ENCODE peak calls at places on chromosomes 11 and 22, in eight cellular contexts. U, C, P, E, X, Z, L and W are unnamed samples.

GRCh38 chr11:31865606-31866300 is 54.6 kb upstream of the PAX6 start:
- DNase-seq in U (no peak), C (no peak), P (no peak), E (no peak), X (no peak), Z (no peak), L (no peak), W (no peak)

GRCh38 chr22:19803736-19804267 is 43.2 kb downstream of the TBX1 start:
- DNase-seq in U (peak; percentile 60), C (no peak), P (no peak), E (no peak), X (peak; percentile 52), Z (no peak), L (no peak), W (no peak)

GRCh38 chr11:8638300-8638699 is 44.2 kb downstream of the TRIM66 start:
- DNase-seq in U (no peak), C (no peak), P (no peak), E (no peak), X (no peak), Z (no peak), L (no peak), W (no peak)

GRCh38 chr11:94737171-94737611 is 31.0 kb upstream of the AMOTL1 start:
- DNase-seq in U (no peak), C (no peak), P (no peak), E (no peak), X (no peak), Z (no peak), L (no peak), W (no peak)

GRCh38 chr22:40156001-40156516 is 21.7 kb upstream of the TNRC6B start:
- DNase-seq in U (no peak), C (peak; percentile 72), P (no peak), E (peak; percentile 57), X (no peak), Z (no peak), L (peak; percentile 81), W (no peak)

GRCh38 chr11:33017478-33017877 is 1.8 kb downstream of the DEPDC7 start:
- DNase-seq in U (no peak), C (no peak), P (no peak), E (no peak), X (no peak), Z (no peak), L (no peak), W (no peak)

GRCh38 chr11:110373061-110373702 is 56.6 kb upstream of the FDX1 start:
- DNase-seq in U (no peak), C (no peak), P (peak; percentile 92), E (no peak), X (no peak), Z (no peak), L (no peak), W (no peak)

GRCh38 chr11:77109236-77110019 is 6.8 kb downstream of the OMP start:
- DNase-seq in U (no peak), C (no peak), P (no peak), E (no peak), X (no peak), Z (no peak), L (no peak), W (no peak)

GRCh38 chr11:71485063-71485399 is 32.0 kb downstream of the NADSYN1 start:
- DNase-seq in U (no peak), C (no peak), P (no peak), E (no peak), X (no peak), Z (no peak), L (no peak), W (no peak)

GRCh38 chr22:28349114-28349513 is 330.5 kb downstream of the TTC28 start:
- DNase-seq in U (no peak), C (no peak), P (no peak), E (no peak), X (no peak), Z (no peak), L (no peak), W (no peak)

GRCh38 chr11:848380-848931 is 5.8 kb downstream of the TSPAN4 start:
- DNase-seq in U (no peak), C (no peak), P (no peak), E (peak; percentile 61), X (no peak), Z (no peak), L (peak; percentile 60), W (no peak)

GRCh38 chr11:69663326-69663725 is 11.8 kb downstream of the LTO1 start:
- DNase-seq in U (peak; percentile 20), C (no peak), P (no peak), E (no peak), X (no peak), Z (no peak), L (no peak), W (no peak)

GRCh38 chr22:19723165-19723989 is at the start of gene GP1BB:
- DNase-seq in U (no peak), C (no peak), P (no peak), E (peak; percentile 37), X (peak; percentile 90), Z (no peak), L (peak; percentile 68), W (no peak)

GRCh38 chr22:24827305-24827704 is 21.3 kb downstream of the SGSM1 start:
- DNase-seq in U (no peak), C (no peak), P (no peak), E (peak; percentile 79), X (peak; percentile 68), Z (no peak), L (peak; percentile 83), W (no peak)

GRCh38 chr11:9260182-9261146 is 4.7 kb downstream of the DENND5A start:
- DNase-seq in U (no peak), C (no peak), P (no peak), E (no peak), X (no peak), Z (no peak), L (peak; percentile 17), W (no peak)

GRCh38 chr11:125173556-125173955 is 9.0 kb downstream of the PKNOX2 start:
- DNase-seq in U (no peak), C (no peak), P (no peak), E (no peak), X (no peak), Z (no peak), L (no peak), W (no peak)

GRCh38 chr11:4416306-4416705 is 22.8 kb upstream of the TRIM21 start:
- DNase-seq in U (no peak), C (no peak), P (no peak), E (no peak), X (no peak), Z (no peak), L (no peak), W (no peak)

GRCh38 chr11:2190670-2191471 is 19.3 kb upstream of the TH start:
- DNase-seq in U (no peak), C (no peak), P (no peak), E (no peak), X (peak; percentile 65), Z (no peak), L (no peak), W (no peak)

GRCh38 chr11:86456075-86456939 is 81.6 kb downstream of the CCDC81 start:
- DNase-seq in U (peak; percentile 90), C (peak; percentile 87), P (peak; percentile 25), E (peak; percentile 87), X (no peak), Z (peak; percentile 77), L (peak; percentile 87), W (no peak)

GRCh38 chr11:34157163-34157562 is 51.7 kb downstream of the NAT10 start:
- DNase-seq in U (no peak), C (no peak), P (no peak), E (no peak), X (no peak), Z (no peak), L (no peak), W (no peak)
- H3K36me3 ChIP-seq in U (peaks cover 51% of the 10 kb centered on the region), C (no peaks in the 10 kb centered on the region), P (peaks cover 3% of the 10 kb centered on the region), E (no peaks in the 10 kb centered on the region), X (no peaks in the 10 kb centered on the region), Z (no peaks in the 10 kb centered on the region), L (peaks cover 46% of the 10 kb centered on the region), W (no peaks in the 10 kb centered on the region)

GRCh38 chr22:30424471-30425326 is 869 bp upstream of the MTFP1 start:
- DNase-seq in U (no peak), C (no peak), P (no peak), E (peak; percentile 23), X (no peak), Z (no peak), L (no peak), W (no peak)
- TF ChIP-seq CTCF in U (no peak), C (no peak), P (peak; percentile 15), E (peak; percentile 31), X (no peak), Z (no peak), L (no peak), W (no peak)

GRCh38 chr11:119092880-119093665 is 8.4 kb downstream of the HMBS start:
- DNase-seq in U (no peak), C (peak; percentile 67), P (no peak), E (no peak), X (no peak), Z (peak; percentile 41), L (peak; percentile 57), W (no peak)

GRCh38 chr11:119093666-119093950 is 8.0 kb downstream of the DPAGT1 start:
- DNase-seq in U (no peak), C (no peak), P (no peak), E (no peak), X (no peak), Z (no peak), L (no peak), W (no peak)

GRCh38 chr11:119095066-119095880 is 6.4 kb downstream of the DPAGT1 start:
- DNase-seq in U (peak; percentile 100), C (peak; percentile 100), P (peak; percentile 99), E (peak; percentile 99), X (peak; percentile 99), Z (peak; percentile 99), L (peak; percentile 99), W (peak; percentile 99)

GRCh38 chr11:119094816-119095065 is 6.9 kb downstream of the DPAGT1 start:
- DNase-seq in U (peak; percentile 89), C (peak; percentile 81), P (no peak), E (peak; percentile 88), X (peak; percentile 96), Z (peak; percentile 83), L (peak; percentile 88), W (no peak)

DNA sequence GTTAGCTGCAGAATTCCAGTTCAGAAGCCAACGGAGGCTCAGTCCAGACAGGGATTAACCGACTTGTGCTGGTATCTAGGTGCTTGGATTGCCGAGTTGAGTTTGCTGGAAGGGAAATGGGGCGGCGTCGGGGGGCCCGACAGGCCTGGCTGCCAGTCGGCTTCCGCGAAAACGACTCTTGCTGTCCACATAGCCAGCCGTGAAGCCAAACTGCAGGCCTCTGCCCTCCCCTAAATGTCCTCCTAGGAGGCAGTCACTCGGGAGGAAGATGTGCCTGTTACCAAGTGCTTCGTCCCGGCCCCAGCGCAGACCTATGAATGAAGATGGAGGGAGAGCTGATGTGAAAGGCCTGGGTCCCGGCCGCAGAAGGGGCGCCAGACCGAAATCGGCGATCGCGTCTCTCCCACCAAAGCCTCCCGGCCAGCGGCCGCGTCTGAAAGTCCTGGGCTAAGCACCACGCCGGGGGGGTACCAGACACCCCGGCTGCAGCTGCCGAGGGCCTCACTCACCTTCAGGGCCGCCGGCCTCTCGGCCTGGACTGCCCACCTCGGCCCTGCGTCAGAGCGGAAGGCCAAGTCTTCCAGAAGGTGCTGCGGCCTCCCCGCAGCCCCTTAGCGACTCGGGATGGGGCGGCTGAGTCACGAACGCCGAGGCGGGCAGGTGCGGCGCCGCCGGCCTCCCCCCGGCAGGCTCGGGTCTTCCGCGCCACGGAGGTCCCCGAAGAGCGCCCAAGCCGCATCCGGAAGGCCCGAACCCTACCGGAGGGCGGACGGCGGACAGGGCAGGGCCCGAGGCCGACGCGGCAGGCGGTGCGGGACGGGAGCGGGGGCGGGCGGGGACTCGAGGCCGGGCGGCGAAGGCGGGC is 7.5 kb downstream of the DPAGT1 start:
- DNase-seq in U (no peak), C (peak; percentile 14), P (no peak), E (peak; percentile 48), X (no peak), Z (peak; percentile 33), L (peak; percentile 37), W (no peak)
- TF ChIP-seq POLR2AphosphoS5 in U (no peak), C (no peak), P (no peak), E (no peak), X (no peak), Z (no peak), L (peak; percentile 3), W (no peak)

GRCh38 chr22:46349238-46349637 is 13.7 kb downstream of the TRMU start:
- DNase-seq in U (no peak), C (no peak), P (no peak), E (no peak), X (no peak), Z (no peak), L (no peak), W (no peak)
- H3K36me3 ChIP-seq in U (peaks cover 98% of the 10 kb centered on the region), C (peaks cover 16% of the 10 kb centered on the region), P (peaks cover 17% of the 10 kb centered on the region), E (peaks cover 83% of the 10 kb centered on the region), X (peaks cover 32% of the 10 kb centered on the region), Z (peaks cover 26% of the 10 kb centered on the region), L (peaks cover 100% of the 10 kb centered on the region), W (no peaks in the 10 kb centered on the region)